ENCODE peak calls at places on chromosomes 12 and 14, in five cellular contexts. One of them, this sample, is unnamed.

GRCh38 chr12:132588821-132589669 is 21.3 kb downstream of the LRCOL1 start:
- DNase-seq in GM12878: no peak
- DNase-seq in HepG2: no peak
- DNase-seq in HCT116: no peak
- DNase-seq in K562: no peak
- DNase-seq in this sample: no peak

GRCh38 chr12:132847363-132848356 is 19.0 kb upstream of the GOLGA3 start:
- DNase-seq in GM12878: no peak
- DNase-seq in HepG2: no peak
- DNase-seq in HCT116: no peak
- DNase-seq in K562: no peak
- DNase-seq in this sample: peak; percentile 68

GRCh38 chr14:61562321-61563161 is 132.8 kb upstream of the HIF1A start:
- DNase-seq in GM12878: no peak
- DNase-seq in HepG2: peak; percentile 90
- DNase-seq in HCT116: peak; percentile 96
- DNase-seq in K562: peak; percentile 79
- DNase-seq in this sample: no peak

GRCh38 chr14:65074449-65075155 is 27.7 kb downstream of the MAX start:
- DNase-seq in GM12878: no peak
- DNase-seq in HepG2: no peak
- DNase-seq in HCT116: no peak
- DNase-seq in K562: no peak
- DNase-seq in this sample: no peak

GRCh38 chr14:50021261-50021660 is 95.1 kb downstream of the VCPKMT start:
- DNase-seq in GM12878: peak; percentile 32
- DNase-seq in HepG2: no peak
- DNase-seq in HCT116: no peak
- DNase-seq in K562: no peak
- DNase-seq in this sample: no peak

GRCh38 chr14:52124791-52125661 is 56.2 kb upstream of the NID2 start:
- DNase-seq in GM12878: no peak
- DNase-seq in HepG2: no peak
- DNase-seq in HCT116: no peak
- DNase-seq in K562: no peak
- DNase-seq in this sample: peak; percentile 19

GRCh38 chr14:56172571-56172971 is 54.4 kb downstream of the PELI2 start:
- DNase-seq in GM12878: no peak
- DNase-seq in HepG2: no peak
- DNase-seq in HCT116: no peak
- DNase-seq in K562: peak; percentile 11
- DNase-seq in this sample: no peak

GRCh38 chr12:7122876-7123769 is 5.6 kb downstream of the RBP5 start:
- DNase-seq in GM12878: no peak
- DNase-seq in HepG2: no peak
- DNase-seq in HCT116: no peak
- DNase-seq in K562: peak; percentile 94
- DNase-seq in this sample: no peak

GRCh38 chr12:106037524-106038298 is 101.0 kb downstream of the NUAK1 start:
- DNase-seq in GM12878: no peak
- DNase-seq in HepG2: no peak
- DNase-seq in HCT116: no peak
- DNase-seq in K562: no peak
- DNase-seq in this sample: no peak

GRCh38 chr14:28704153-28704552 is 62.4 kb upstream of the FOXG1 start:
- DNase-seq in GM12878: no peak
- DNase-seq in HepG2: no peak
- DNase-seq in HCT116: no peak
- DNase-seq in K562: no peak
- DNase-seq in this sample: no peak

GRCh38 chr12:1932264-1932777 is 13.9 kb upstream of the CACNA2D4 start:
- DNase-seq in GM12878: no peak
- DNase-seq in HepG2: no peak
- DNase-seq in HCT116: no peak
- DNase-seq in K562: no peak
- DNase-seq in this sample: peak; percentile 43

GRCh38 chr12:18750087-18750486 is 12.2 kb downstream of the CAPZA3 start:
- DNase-seq in GM12878: no peak
- DNase-seq in HepG2: no peak
- DNase-seq in HCT116: no peak
- DNase-seq in K562: no peak
- DNase-seq in this sample: no peak

GRCh38 chr12:52581481-52581880 is 7.8 kb upstream of the KRT74 start:
- DNase-seq in GM12878: no peak
- DNase-seq in HepG2: no peak
- DNase-seq in HCT116: no peak
- DNase-seq in K562: no peak
- DNase-seq in this sample: no peak

GRCh38 chr12:25958254-25959068 is at the start of gene RASSF8:
- DNase-seq in GM12878: no peak
- DNase-seq in HepG2: peak; percentile 23
- DNase-seq in HCT116: no peak
- DNase-seq in K562: peak; percentile 64
- DNase-seq in this sample: peak; percentile 79

GRCh38 chr14:61326847-61327246 is 5.5 kb downstream of the PRKCH start:
- DNase-seq in GM12878: no peak
- DNase-seq in HepG2: no peak
- DNase-seq in HCT116: no peak
- DNase-seq in K562: no peak
- DNase-seq in this sample: no peak

GRCh38 chr12:109739747-109740693 is 26.4 kb downstream of the FAM222A start:
- DNase-seq in GM12878: no peak
- DNase-seq in HepG2: no peak
- DNase-seq in HCT116: no peak
- DNase-seq in K562: peak; percentile 66
- DNase-seq in this sample: no peak
- TF ChIP-seq SRF in GM12878: no peak
- TF ChIP-seq SRF in HepG2: no peak
- TF ChIP-seq SRF in HCT116: no peak
- TF ChIP-seq SRF in K562: no peak
- TF ChIP-seq SRF in this sample: no peak

DNA sequence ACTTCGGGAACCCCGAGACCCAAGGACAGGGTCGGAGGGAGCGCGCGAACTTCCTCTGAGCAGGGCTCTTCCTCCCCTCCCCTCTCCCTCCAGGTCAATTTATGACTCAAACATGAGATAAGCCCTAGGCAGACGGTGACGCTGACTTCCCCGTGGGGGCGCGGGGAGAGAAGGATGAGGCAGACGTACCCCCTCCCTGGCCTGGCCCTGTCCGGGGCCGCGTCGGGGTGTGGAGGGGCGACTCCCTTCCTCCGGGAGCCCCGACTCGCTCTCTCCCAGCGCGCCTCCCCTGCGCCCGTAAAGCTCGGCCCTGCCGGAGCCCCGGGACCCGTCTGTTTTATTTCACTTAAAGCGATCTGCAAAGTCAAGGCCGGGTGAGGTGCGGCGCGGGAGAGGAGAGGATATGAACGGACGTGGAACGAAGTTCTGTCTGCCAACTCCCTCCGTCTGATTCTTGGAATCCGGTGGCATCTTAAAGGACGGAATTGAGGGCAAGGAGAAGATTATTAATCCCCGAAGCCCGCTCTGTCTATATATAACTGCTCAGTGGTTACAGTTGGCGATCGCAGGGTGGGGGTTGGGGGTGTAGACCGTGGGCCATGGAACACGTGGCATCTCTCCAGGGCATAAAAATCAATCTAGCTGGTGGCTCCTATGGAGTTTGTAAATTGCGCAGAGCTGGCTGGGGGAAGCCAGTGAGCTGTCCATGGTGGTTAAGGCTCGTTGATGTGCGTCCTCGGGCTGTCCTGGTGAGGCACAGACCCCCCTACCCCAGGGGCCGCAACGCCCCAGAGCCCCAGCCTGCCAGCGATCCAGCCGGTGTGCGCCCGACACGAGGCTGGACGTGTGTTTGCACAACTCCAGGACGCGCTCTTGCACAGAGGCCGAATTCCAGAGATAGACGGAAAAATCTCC is 2.9 kb upstream of the PTHLH start:
- DNase-seq in GM12878: no peak
- DNase-seq in HepG2: no peak
- DNase-seq in HCT116: no peak
- DNase-seq in K562: peak; percentile 85
- DNase-seq in this sample: peak; percentile 78
- TF ChIP-seq SRF in GM12878: no peak
- TF ChIP-seq SRF in HepG2: no peak
- TF ChIP-seq SRF in HCT116: no peak
- TF ChIP-seq SRF in K562: no peak
- TF ChIP-seq SRF in this sample: no peak

GRCh38 chr12:4278582-4278939 is 5.0 kb downstream of the CCND2 start:
- DNase-seq in GM12878: no peak
- DNase-seq in HepG2: no peak
- DNase-seq in HCT116: no peak
- DNase-seq in K562: no peak
- DNase-seq in this sample: no peak

GRCh38 chr12:4277856-4278581 is 4.5 kb downstream of the CCND2 start:
- DNase-seq in GM12878: no peak
- DNase-seq in HepG2: no peak
- DNase-seq in HCT116: no peak
- DNase-seq in K562: no peak
- DNase-seq in this sample: no peak

GRCh38 chr12:4276524-4277204 is 3.1 kb downstream of the CCND2 start:
- DNase-seq in GM12878: peak; percentile 78
- DNase-seq in HepG2: peak; percentile 85
- DNase-seq in HCT116: peak; percentile 67
- DNase-seq in K562: peak; percentile 90
- DNase-seq in this sample: peak; percentile 90

GRCh38 chr12:4275869-4276253 is 2.3 kb downstream of the CCND2 start:
- DNase-seq in GM12878: no peak
- DNase-seq in HepG2: no peak
- DNase-seq in HCT116: no peak
- DNase-seq in K562: peak; percentile 21
- DNase-seq in this sample: no peak

GRCh38 chr12:4277205-4277543 is 3.6 kb downstream of the CCND2 start:
- DNase-seq in GM12878: no peak
- DNase-seq in HepG2: no peak
- DNase-seq in HCT116: no peak
- DNase-seq in K562: no peak
- DNase-seq in this sample: no peak
- TF ChIP-seq SRF in GM12878: no peak
- TF ChIP-seq SRF in HepG2: no peak
- TF ChIP-seq SRF in HCT116: no peak
- TF ChIP-seq SRF in K562: no peak
- TF ChIP-seq SRF in this sample: no peak

GRCh38 chr14:102654298-102654697 is 61.8 kb downstream of the RCOR1 start:
- DNase-seq in GM12878: no peak
- DNase-seq in HepG2: no peak
- DNase-seq in HCT116: no peak
- DNase-seq in K562: no peak
- DNase-seq in this sample: no peak

GRCh38 chr14:102659797-102660196 is 67.3 kb downstream of the RCOR1 start:
- DNase-seq in GM12878: no peak
- DNase-seq in HepG2: no peak
- DNase-seq in HCT116: no peak
- DNase-seq in K562: no peak
- DNase-seq in this sample: no peak

GRCh38 chr14:102652194-102652593 is 59.7 kb downstream of the RCOR1 start:
- DNase-seq in GM12878: no peak
- DNase-seq in HepG2: no peak
- DNase-seq in HCT116: no peak
- DNase-seq in K562: no peak
- DNase-seq in this sample: no peak

DNA sequence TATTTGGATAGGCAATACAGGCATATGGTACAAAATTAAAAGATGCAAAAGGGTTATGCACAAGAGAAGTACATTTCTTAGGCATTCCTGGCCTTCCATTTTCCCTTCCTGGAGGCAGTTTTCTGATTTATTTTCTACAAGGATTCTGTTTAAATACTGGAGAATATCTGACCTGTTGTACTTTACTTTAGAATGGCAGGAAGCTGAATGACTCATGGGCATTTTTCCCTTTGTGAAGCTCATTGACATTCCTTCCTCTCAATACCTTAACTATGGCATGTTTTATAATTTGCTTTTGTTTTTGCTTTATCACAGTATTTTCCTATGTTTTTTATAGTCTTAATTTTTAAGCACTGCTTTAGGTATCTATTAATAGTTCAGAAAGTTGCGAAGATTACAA is 62.7 kb downstream of the RCOR1 start:
- DNase-seq in GM12878: no peak
- DNase-seq in HepG2: peak; percentile 74
- DNase-seq in HCT116: no peak
- DNase-seq in K562: no peak
- DNase-seq in this sample: no peak
- TF ChIP-seq SRF in GM12878: no peak
- TF ChIP-seq SRF in HepG2: no peak
- TF ChIP-seq SRF in HCT116: no peak
- TF ChIP-seq SRF in K562: no peak
- TF ChIP-seq SRF in this sample: no peak

GRCh38 chr14:100159865-100160533 is 554 bp upstream of the DEGS2 start:
- DNase-seq in GM12878: no peak
- DNase-seq in HepG2: no peak
- DNase-seq in HCT116: no peak
- DNase-seq in K562: no peak
- DNase-seq in this sample: no peak
- TF ChIP-seq SRF in GM12878: no peak
- TF ChIP-seq SRF in HepG2: no peak
- TF ChIP-seq SRF in HCT116: no peak
- TF ChIP-seq SRF in K562: no peak
- TF ChIP-seq SRF in this sample: no peak

GRCh38 chr12:30570206-30570890 is 125.3 kb downstream of the IPO8 start:
- DNase-seq in GM12878: no peak
- DNase-seq in HepG2: no peak
- DNase-seq in HCT116: no peak
- DNase-seq in K562: no peak
- DNase-seq in this sample: no peak

GRCh38 chr12:30568453-30568852 is 127.2 kb downstream of the IPO8 start:
- DNase-seq in GM12878: no peak
- DNase-seq in HepG2: no peak
- DNase-seq in HCT116: no peak
- DNase-seq in K562: no peak
- DNase-seq in this sample: no peak

GRCh38 chr12:30578426-30578825 is 117.2 kb downstream of the IPO8 start:
- DNase-seq in GM12878: no peak
- DNase-seq in HepG2: no peak
- DNase-seq in HCT116: no peak
- DNase-seq in K562: no peak
- DNase-seq in this sample: no peak

GRCh38 chr12:30569426-30569825 is 126.2 kb downstream of the IPO8 start:
- DNase-seq in GM12878: no peak
- DNase-seq in HepG2: no peak
- DNase-seq in HCT116: no peak
- DNase-seq in K562: no peak
- DNase-seq in this sample: no peak

GRCh38 chr12:30573145-30573544 is 122.5 kb downstream of the IPO8 start:
- DNase-seq in GM12878: no peak
- DNase-seq in HepG2: no peak
- DNase-seq in HCT116: no peak
- DNase-seq in K562: no peak
- DNase-seq in this sample: no peak
- TF ChIP-seq SRF in GM12878: no peak
- TF ChIP-seq SRF in HepG2: no peak
- TF ChIP-seq SRF in HCT116: no peak
- TF ChIP-seq SRF in K562: no peak
- TF ChIP-seq SRF in this sample: no peak